ENCODE peak calls at places on chromosomes 5 and 9, in five cellular contexts. B is ascending aorta; U is cardiac muscle cell; J is aorta; K is CD8-positive, alpha-beta T cell. V is an unnamed sample. For H3K4me1, the result is how much of the 10 kb centered on the place peaks cover.

GRCh38 chr5:16980983-16981382 is 44.9 kb upstream of the MYO10 start:
- DNase-seq in J (no peak), U (no peak), K (no peak), B (no peak), V (peak)

GRCh38 chr5:180436936-180437335 is 57.2 kb upstream of the CNOT6 start:
- DNase-seq in U (no peak), J (no peak), B (no peak), K (no peak), V (no peak)

GRCh38 chr5:15794117-15794985 is 294.4 kb downstream of the FBXL7 start:
- DNase-seq in K (no peak), J (no peak), B (no peak), U (no peak), V (no peak)

GRCh38 chr5:69305512-69305911 is 27.1 kb downstream of the CCDC125 start:
- DNase-seq in U (no peak), K (no peak), J (no peak), B (no peak), V (no peak)

GRCh38 chr9:20408513-20408912 is 213.8 kb downstream of the MLLT3 start:
- DNase-seq in K (no peak), U (no peak), J (no peak), B (no peak), V (no peak)

GRCh38 chr5:81850932-81851331 is 100.0 kb upstream of the SSBP2 start:
- DNase-seq in J (no peak), B (no peak), K (no peak), U (peak), V (no peak)

GRCh38 chr5:14397717-14398116 is 183.9 kb upstream of the OTULINL start:
- DNase-seq in K (no peak), J (peak), U (no peak), B (no peak), V (no peak)

GRCh38 chr9:89786650-89787049 is 181.8 kb downstream of the GADD45G start:
- DNase-seq in U (no peak), J (no peak), K (no peak), B (no peak), V (no peak)

GRCh38 chr5:100791376-100791775 is 111.7 kb downstream of the ST8SIA4 start:
- DNase-seq in J (no peak), U (no peak), B (no peak), K (no peak), V (no peak)

GRCh38 chr5:1523480-1523792 is 324 bp downstream of the LPCAT1 start:
- DNase-seq in J (no peak), B (no peak), K (no peak), U (no peak), V (no peak)

GRCh38 chr9:120876842-120877240 is at the start of gene PHF19:
- DNase-seq in B (no peak), J (peak), K (no peak), U (no peak), V (peak)

GRCh38 chr5:87121315-87122170 is 146.1 kb upstream of the RASA1 start:
- DNase-seq in U (no peak), B (peak), K (peak), J (no peak), V (peak)

GRCh38 chr5:88734191-88734640 is 148.8 kb downstream of the MEF2C start:
- DNase-seq in U (no peak), J (no peak), K (no peak), B (no peak), V (no peak)

GRCh38 chr9:98491778-98492177 is 217.0 kb downstream of the GABBR2 start:
- DNase-seq in J (no peak), B (no peak), U (no peak), K (no peak), V (peak)

GRCh38 chr5:164204338-164204946 is 699.0 kb downstream of the MAT2B start:
- DNase-seq in U (no peak), J (no peak), K (no peak), B (no peak), V (no peak)

GRCh38 chr9:119368681-119369581 is at the start of gene BRINP1:
- DNase-seq in B (no peak), K (no peak), U (peak), J (peak), V (no peak)

GRCh38 chr5:150428978-150429377 is 16.3 kb upstream of the CD74 start:
- DNase-seq in U (no peak), K (no peak), B (no peak), J (no peak), V (no peak)

GRCh38 chr5:150431048-150431447 is 18.3 kb upstream of the CD74 start:
- DNase-seq in U (no peak), B (no peak), J (no peak), K (no peak), V (no peak)

GRCh38 chr5:150434502-150434901 is 15.0 kb downstream of the RPS14 start:
- DNase-seq in J (no peak), K (no peak), U (no peak), B (no peak), V (peak)

GRCh38 chr5:150429410-150429873 is 16.7 kb upstream of the CD74 start:
- DNase-seq in B (no peak), K (no peak), J (no peak), U (no peak), V (no peak)

DNA sequence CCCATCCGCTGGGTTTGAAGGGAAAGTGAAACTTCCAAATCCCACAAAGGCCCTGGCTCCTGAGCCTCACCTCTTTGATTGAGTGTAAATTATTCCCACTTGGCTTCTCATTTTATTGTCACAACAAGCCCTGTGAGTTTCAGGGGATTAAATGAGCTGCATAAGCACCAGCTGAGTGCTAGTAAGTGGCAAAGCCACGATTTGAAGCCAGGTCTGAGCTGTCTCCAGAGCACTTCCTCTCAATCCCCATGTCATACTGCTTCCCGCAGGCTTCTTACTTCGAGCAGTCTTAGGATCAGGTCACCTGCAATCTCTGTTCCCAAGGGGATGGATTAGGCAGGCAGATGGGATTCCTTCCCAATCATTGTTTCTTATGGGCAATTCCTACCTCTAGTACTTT is 18.0 kb downstream of the RPS14 start:
- DNase-seq in U (no peak), B (no peak), J (no peak), K (no peak), V (no peak)
- H3K4me1 ChIP-seq in U (under half), B (under half), J (under half), K (under half), V (under half)

DNA sequence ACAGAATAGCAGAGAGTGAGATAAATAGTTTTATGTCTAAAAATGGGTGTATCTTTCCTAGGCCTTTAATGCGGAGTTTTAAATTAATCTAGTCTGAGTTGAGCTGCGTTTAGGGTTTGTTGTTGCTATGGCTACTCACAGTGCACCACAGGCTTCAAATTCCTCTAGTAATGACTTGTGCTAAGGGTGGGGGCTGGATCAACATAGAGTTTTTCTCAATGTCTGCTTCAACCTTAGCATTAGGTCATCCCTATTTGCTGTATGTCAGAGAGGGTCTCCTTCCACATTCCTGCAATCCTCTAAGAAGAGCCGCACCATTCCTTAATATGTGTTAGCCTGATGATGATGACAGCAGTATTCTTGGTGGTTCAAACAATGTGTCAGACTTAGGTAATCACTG is 465.7 kb upstream of the KIF2A start:
- DNase-seq in U (no peak), K (no peak), B (no peak), J (no peak), V (no peak)
- H3K27ac ChIP-seq in U (no peak), K (no peak), B (no peak), J (no peak), V (no peak)

GRCh38 chr9:137069508-137070071 is 767 bp downstream of the SAPCD2 start:
- DNase-seq in B (no peak), K (no peak), U (peak), J (no peak), V (no peak)
- H3K4me3 ChIP-seq in B (peak), K (no peak), U (peak), J (no peak), V (peak)

DNA sequence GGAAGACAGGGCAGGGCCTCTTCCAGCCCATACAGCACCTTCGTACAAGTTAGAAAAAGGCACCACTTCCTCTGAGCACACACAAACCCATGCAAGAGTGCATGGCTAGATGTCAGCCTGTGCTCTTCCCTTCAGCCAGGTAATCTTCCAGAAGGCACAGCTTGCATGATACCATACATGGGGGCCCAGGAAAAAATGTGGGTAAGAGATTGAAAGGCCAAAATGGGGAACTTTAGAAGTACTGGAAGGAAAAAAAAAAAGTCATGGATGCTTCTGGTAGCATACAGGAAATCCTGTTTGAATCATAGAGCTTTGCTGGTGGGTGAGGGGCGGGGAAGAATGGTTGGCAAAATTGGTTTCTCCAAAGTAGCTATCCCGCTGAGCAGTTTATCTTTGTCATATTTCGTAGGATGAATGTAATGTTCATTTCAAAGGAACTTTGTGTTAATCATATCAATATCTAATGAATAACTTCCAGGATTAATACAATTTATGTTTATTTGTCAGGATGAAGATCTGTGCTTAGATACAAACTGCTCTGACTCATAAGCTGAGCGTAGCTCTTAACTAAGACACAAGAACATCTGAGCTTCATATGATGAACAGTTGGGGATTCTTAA is 78.2 kb upstream of the MAP3K1 start:
- DNase-seq in K (no peak), U (no peak), J (no peak), B (no peak), V (no peak)
- H3K4me1 ChIP-seq in K (under half), U (under half), J (under half), B (under half), V (under half)

DNA sequence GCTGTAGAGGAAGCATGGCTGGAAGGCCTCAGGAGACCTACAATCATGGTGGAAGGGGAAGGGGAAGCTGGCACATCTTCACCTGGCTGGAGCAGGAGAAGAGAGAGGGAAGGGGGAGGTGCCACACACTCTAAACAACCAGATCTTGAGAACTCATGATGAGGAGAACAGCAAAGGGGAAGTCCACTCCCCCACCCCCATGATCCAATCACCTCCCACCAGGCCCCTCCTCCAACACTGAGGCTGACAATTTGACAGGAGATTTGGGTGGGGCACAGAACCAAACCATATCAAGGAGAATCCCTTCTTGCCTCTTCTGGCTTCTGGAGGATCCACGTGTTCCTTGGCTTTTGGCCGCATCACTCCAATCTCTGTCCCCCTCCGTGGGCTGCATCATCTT is 13.1 kb upstream of the CMBL start:
- DNase-seq in J (no peak), B (no peak), U (no peak), K (no peak), V (no peak)
- H3K27ac ChIP-seq in J (no peak), B (no peak), U (no peak), K (no peak), V (no peak)

DNA sequence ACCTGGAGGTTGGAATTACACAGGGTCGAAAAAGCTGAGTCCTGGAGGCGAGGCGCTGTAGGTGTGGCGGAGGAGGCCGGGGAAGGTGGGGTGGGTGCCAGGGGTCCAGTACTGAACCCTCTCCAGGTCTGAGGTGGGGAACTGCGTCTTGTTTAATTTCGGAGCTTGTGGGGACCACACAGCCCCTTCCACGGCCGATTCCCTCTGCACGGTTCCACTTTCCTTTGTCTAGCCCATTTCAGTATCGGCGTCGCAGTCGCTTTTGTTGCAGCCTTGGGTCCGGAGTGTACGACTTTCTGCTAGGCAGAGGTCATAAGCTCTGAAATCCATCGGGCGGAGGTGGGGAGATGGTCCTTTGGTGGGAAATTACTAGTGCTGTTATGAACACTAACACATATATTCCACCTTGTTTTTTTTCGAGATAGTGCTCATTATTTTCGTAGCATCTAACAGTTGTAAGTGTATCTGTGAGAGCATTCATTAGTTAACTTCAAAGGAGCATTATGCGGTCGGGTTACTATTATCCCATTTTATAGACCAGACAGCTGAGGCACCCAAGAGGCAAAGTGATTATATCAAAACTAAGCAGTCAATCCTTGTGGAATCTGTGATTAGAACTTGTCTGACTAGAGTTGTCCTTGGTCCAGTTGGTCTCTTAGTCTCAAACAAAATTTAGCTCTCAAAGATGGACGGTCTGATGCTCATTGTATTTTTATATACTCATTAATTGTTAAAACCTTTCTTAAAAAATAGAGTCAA is 737 bp downstream of the RNF180 start:
- DNase-seq in J (no peak), U (peak), B (no peak), K (no peak), V (no peak)
- H3K4me3 ChIP-seq in J (peak), U (peak), B (peak), K (no peak), V (peak)

V was measured in SJSA1.